ENCODE peak calls at places on chromosomes 16 and 17, in five cellular contexts. K, Z, A, N and Q are unnamed samples.

GRCh38 chr17:50381920-50382319 is 8.9 kb downstream of the EME1 start:
- DNase-seq in Z (no peak), K (no peak), N (no peak), A (peak), Q (peak)

GRCh38 chr16:89270666-89271345 is 53.3 kb downstream of the ZNF778 start:
- DNase-seq in Z (no peak), N (no peak), K (no peak), A (no peak), Q (no peak)

GRCh38 chr17:66260265-66260664 is 31.1 kb upstream of the APOH start:
- DNase-seq in N (no peak), A (no peak), K (no peak), Z (no peak), Q (no peak)

GRCh38 chr16:23035240-23035639 is 114.0 kb downstream of the USP31 start:
- DNase-seq in A (no peak), Z (no peak), K (no peak), N (no peak), Q (no peak)

GRCh38 chr16:56345406-56346050 is 79.8 kb downstream of the AMFR start:
- DNase-seq in A (no peak), Z (no peak), K (no peak), N (no peak), Q (no peak)

GRCh38 chr16:6966925-6967324 is 365.7 kb upstream of the RBFOX1 start:
- DNase-seq in A (no peak), N (no peak), Z (no peak), K (no peak), Q (no peak)

GRCh38 chr17:72498671-72499210 is 377.9 kb downstream of the SOX9 start:
- DNase-seq in Z (no peak), A (no peak), N (no peak), K (no peak), Q (peak)

GRCh38 chr16:59210955-59211541 is 476.9 kb upstream of the GOT2 start:
- DNase-seq in N (no peak), K (peak), A (peak), Z (no peak), Q (peak)

GRCh38 chr17:12553625-12554024 is 112.1 kb upstream of the MYOCD start:
- DNase-seq in Z (no peak), N (no peak), K (no peak), A (peak), Q (no peak)

GRCh38 chr16:68426355-68426652 is 22.0 kb downstream of the SMPD3 start:
- DNase-seq in N (no peak), A (peak), K (peak), Z (no peak), Q (peak)

GRCh38 chr17:36791150-36791653 is 146.1 kb upstream of the LHX1 start:
- DNase-seq in A (no peak), N (no peak), K (no peak), Z (no peak), Q (no peak)

GRCh38 chr16:4253394-4254150 is 11.7 kb upstream of the SRL start:
- DNase-seq in Z (peak), A (peak), N (peak), K (peak), Q (peak)

GRCh38 chr16:23290189-23291062 is 11.7 kb upstream of the SCNN1B start:
- DNase-seq in Z (no peak), A (no peak), N (no peak), K (no peak), Q (peak)

GRCh38 chr17:78253946-78254672 is 22.7 kb downstream of the TMEM235 start:
- DNase-seq in N (peak), A (peak), K (peak), Z (peak), Q (peak)

GRCh38 chr17:34307110-34307509 is 12.1 kb upstream of the CCL8 start:
- DNase-seq in Z (no peak), K (peak), A (peak), N (no peak), Q (peak)

GRCh38 chr17:7781467-7781866 is 52.5 kb upstream of the KDM6B start:
- DNase-seq in A (no peak), Z (no peak), N (no peak), K (peak), Q (no peak)

GRCh38 chr17:5694507-5694906 is 110.2 kb upstream of the NLRP1 start:
- DNase-seq in N (no peak), Z (peak), K (no peak), A (no peak), Q (no peak)

DNA sequence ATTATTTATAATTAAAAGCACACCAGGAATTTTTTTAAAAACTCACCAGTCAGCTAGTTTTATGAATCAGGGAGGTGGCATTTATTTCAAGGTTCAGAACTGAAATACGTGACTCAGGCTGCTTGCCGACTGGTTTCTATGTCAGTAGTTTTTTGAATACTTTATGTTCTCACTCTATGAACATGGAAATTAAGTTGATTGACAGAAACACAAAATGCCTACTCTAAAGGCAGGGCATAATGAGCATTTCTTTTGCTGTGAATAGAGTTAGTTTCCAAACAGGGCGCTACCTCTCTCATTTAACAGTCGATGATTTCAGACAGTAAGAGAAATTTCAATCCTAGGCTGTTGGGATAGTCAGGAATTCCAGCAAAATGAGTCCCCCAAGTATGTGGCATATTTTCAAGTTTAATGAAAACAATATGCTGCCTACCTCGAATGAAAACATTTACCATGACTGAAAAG is 6.7 kb downstream of the HS3ST3B1 start:
- DNase-seq in K (peak), A (peak), N (no peak), Z (no peak), Q (peak)
- H3K4me3 ChIP-seq in K (peak), A (peak), N (no peak), Z (peak), Q (peak)

DNA sequence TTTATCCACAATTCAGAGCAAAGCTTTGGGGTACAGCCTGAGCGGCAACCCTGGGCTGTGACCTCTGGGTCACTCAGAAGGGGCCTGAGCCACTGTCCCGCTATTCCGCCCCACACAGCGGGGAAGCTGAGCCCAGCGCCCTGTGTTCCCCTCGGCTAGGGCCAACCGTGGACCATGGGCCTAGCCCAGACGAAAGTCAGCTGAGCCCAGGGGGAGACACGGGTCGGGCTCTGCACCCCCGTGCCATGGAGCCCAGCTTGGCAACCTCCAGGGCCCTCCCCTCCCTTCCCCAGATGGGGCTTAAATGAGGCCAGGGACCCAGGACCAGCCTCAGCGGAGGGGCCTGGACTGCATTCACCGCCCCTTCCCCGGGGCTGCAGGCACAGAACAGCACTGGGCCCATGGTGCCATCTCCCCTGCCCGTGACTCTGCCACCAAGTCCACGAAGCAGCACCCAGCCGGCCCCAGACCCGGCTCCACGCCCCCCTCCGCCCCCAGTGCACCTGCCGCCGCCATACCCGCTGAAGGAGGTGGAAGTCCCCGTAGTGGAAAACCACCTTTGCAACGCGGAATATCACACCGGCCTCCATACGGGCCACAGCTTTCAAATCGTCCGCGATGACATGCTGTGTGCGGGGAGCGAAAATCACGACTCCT is 1.8 kb downstream of the TPSD1 start:
- DNase-seq in K (no peak), Z (no peak), N (no peak), A (no peak), Q (no peak)
- TF ChIP-seq CTCF in K (no peak), Z (no peak), N (no peak), A (no peak), Q (no peak)

GRCh38 chr16:51134876-51135275 is 16.2 kb downstream of the SALL1 start:
- DNase-seq in N (no peak), Z (peak), A (no peak), K (no peak), Q (no peak)
- H3K4me3 ChIP-seq in N (no peak), Z (peak), A (no peak), K (no peak), Q (no peak)

DNA sequence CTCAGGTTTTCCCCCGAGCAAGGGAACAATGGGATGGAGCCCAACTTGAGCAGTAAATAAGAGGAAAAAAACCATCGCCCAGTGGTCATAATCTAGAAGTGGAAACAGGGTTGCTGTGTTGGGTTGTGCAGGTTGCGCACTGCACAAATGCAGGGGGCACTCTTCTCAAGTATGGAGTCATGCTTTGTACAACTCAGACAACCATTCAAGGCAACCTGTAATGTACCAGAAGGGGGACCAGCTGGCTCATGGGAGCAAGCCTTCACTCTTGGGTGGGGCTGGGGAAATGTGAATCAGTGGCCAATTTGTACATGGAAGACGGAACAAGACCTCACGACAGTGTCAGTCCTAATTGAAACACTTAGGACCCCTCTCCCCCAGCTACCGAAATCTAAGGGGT is 23.9 kb upstream of the LITAF start:
- DNase-seq in K (no peak), A (no peak), Z (no peak), N (no peak), Q (no peak)
- TF ChIP-seq CTCF in K (no peak), A (no peak), Z (no peak), N (no peak), Q (no peak)